ENCODE peak calls at places on chromosome 9, in eight cellular contexts. N, W, M, G, H, V, A and D are unnamed samples.

GRCh38 chr9:5951686-5952211 is 61.1 kb downstream of the MLANA start:
- DNase-seq in A (peak), H (no peak), M (no peak), G (no peak), V (no peak), W (peak), N (no peak), D (no peak)

GRCh38 chr9:72539824-72540347 is 18.5 kb downstream of the TMC1 start:
- DNase-seq in N (peak), H (no peak), W (no peak), A (no peak), G (no peak), M (no peak), V (no peak), D (no peak)

GRCh38 chr9:16551692-16552091 is 318.8 kb downstream of the BNC2 start:
- DNase-seq in A (no peak), N (no peak), M (no peak), G (no peak), H (no peak), V (no peak), W (no peak), D (no peak)

GRCh38 chr9:8262625-8263622 is 463.3 kb upstream of the DMAC1 start:
- DNase-seq in W (no peak), N (no peak), A (peak), H (no peak), M (no peak), V (no peak), G (no peak), D (no peak)

GRCh38 chr9:124743686-124744348 is 27.3 kb downstream of the NR6A1 start:
- DNase-seq in W (no peak), V (no peak), A (no peak), N (no peak), G (no peak), M (no peak), H (no peak), D (no peak)

GRCh38 chr9:111926421-111926875 is 29.8 kb downstream of the UGCG start:
- DNase-seq in W (peak), G (peak), M (peak), A (peak), H (peak), V (peak), N (no peak), D (peak)

GRCh38 chr9:70566066-70566465 is 151.6 kb upstream of the KLF9 start:
- DNase-seq in M (no peak), A (no peak), G (no peak), H (no peak), N (no peak), W (no peak), V (no peak), D (peak)

GRCh38 chr9:113255431-113255830 is 19.9 kb downstream of the CDC26 start:
- DNase-seq in W (no peak), V (no peak), N (no peak), M (no peak), A (no peak), G (no peak), H (no peak), D (no peak)

GRCh38 chr9:134426436-134426835 is 100.2 kb downstream of the RXRA start:
- DNase-seq in G (no peak), A (no peak), V (no peak), W (no peak), M (no peak), N (no peak), H (no peak), D (no peak)

GRCh38 chr9:101400120-101400519 is 1.5 kb downstream of the ZNF189 start:
- DNase-seq in A (peak), G (no peak), W (peak), N (no peak), M (no peak), V (no peak), H (no peak), D (no peak)

GRCh38 chr9:118059520-118060278 is 355.5 kb downstream of the TLR4 start:
- DNase-seq in H (no peak), W (peak), N (peak), A (peak), V (no peak), G (no peak), M (peak), D (peak)

GRCh38 chr9:131530930-131531832 is at the start of gene UCK1:
- DNase-seq in W (peak), N (peak), V (peak), A (peak), M (peak), G (peak), H (peak), D (peak)

GRCh38 chr9:131529597-131530545 is 1.2 kb downstream of the UCK1 start:
- DNase-seq in W (no peak), M (no peak), V (no peak), H (no peak), G (no peak), N (no peak), A (no peak), D (no peak)

GRCh38 chr9:131528886-131529505 is 2.1 kb downstream of the UCK1 start:
- DNase-seq in M (no peak), N (no peak), G (no peak), V (no peak), W (no peak), H (no peak), A (no peak), D (no peak)

GRCh38 chr9:131528186-131528585 is 2.9 kb downstream of the UCK1 start:
- DNase-seq in N (no peak), V (no peak), G (no peak), A (no peak), W (no peak), M (no peak), H (no peak), D (no peak)

GRCh38 chr9:131530546-131530929 is 525 bp downstream of the UCK1 start:
- DNase-seq in A (peak), H (no peak), M (no peak), N (peak), G (peak), V (peak), W (peak), D (peak)
- TF ChIP-seq CTCF in A (peak), H (peak), M (no peak), N (no peak), G (no peak), V (no peak), W (peak), D (peak)

DNA sequence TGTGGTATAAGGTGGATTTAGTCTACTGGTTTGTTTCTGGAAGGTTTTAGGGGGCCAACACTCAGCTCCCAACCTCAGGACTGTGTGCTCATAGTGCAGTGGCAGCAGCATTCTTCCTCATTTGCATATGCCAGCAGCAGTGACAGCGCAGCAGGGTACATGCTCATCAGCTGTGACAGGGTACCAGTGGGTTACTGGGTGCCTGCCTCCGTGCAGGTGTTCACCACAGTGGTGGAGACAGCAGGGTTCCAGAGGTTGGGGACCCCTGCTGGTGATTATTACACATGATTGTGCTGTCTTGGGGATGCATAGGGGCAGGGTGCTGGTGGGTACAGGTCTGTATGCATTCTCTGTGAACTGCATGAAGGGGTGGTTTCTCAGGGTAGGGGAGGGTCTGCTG is 45.5 kb upstream of the IFNE start:
- DNase-seq in W (no peak), H (no peak), N (no peak), A (no peak), V (no peak), G (peak), M (no peak), D (no peak)
- TF ChIP-seq CTCF in W (peak), H (no peak), N (no peak), A (peak), V (no peak), G (no peak), M (no peak), D (no peak)

DNA sequence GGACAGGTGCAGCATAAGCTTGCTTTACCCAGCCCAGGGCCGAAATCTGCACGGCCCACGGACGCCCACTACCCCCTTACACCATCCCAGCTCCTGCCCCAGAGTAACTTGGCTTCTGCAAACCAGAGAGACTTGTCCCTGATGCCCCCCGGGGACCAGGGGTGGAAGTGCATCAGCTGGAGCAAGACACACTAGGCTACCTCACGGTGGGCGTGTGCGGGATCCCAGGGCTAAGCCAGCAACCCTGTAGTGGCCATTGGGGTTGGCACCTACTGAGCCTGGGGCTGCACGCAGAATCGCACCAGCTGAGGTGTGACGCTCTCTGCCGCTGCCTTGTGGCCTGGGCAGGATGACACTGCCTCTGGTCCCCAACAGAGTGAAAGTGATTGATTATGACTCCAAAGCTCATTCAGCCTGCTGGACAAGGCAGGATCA is 6.1 kb upstream of the ZNF79 start:
- DNase-seq in A (no peak), G (peak), W (no peak), M (no peak), H (no peak), V (no peak), N (peak), D (peak)
- TF ChIP-seq CTCF in A (peak), G (no peak), W (peak), M (no peak), H (peak), V (no peak), N (peak), D (peak)

DNA sequence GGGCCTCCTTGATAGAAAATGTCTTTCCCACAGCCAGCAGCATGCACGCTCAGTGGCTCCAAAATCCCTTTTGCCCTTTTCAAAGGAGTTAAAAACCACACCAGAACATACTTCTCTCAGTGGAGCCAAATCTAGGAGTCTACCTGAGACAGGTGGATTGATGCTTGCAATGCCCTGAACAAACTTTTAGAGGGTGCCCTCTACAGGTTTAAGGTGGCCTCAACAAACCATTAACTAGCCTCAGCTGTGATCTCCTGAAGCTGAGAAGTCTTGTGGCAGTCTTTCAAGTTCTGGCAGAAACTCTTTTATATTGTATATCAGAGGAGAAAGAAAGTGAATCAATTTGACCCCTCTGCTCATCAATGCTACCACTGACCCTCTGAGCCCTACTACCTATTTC is 125.4 kb downstream of the MED27 start:
- DNase-seq in G (no peak), M (no peak), H (no peak), V (no peak), A (no peak), N (no peak), W (no peak), D (no peak)
- TF ChIP-seq CTCF in G (no peak), M (no peak), H (no peak), V (no peak), A (no peak), N (peak), W (peak), D (no peak)

GRCh38 chr9:104808030-104808614 is 44.2 kb downstream of the NIPSNAP3B start:
- DNase-seq in A (peak), H (no peak), W (no peak), V (no peak), M (peak), G (no peak), N (no peak), D (peak)
- TF ChIP-seq CTCF in A (peak), H (no peak), W (peak), V (no peak), M (peak), G (no peak), N (no peak), D (no peak)

GRCh38 chr9:130837644-130838043 is 2.6 kb downstream of the ABL1 start:
- DNase-seq in W (no peak), A (no peak), H (no peak), N (no peak), V (no peak), G (no peak), M (no peak), D (no peak)

GRCh38 chr9:130834371-130835311 is at the start of gene ABL1:
- DNase-seq in G (peak), A (peak), W (peak), M (peak), H (peak), N (peak), V (peak), D (peak)

GRCh38 chr9:130837002-130837511 is 2.0 kb downstream of the ABL1 start:
- DNase-seq in W (no peak), H (no peak), M (peak), N (no peak), A (peak), V (no peak), G (no peak), D (no peak)

GRCh38 chr9:130833324-130833990 is 1.6 kb upstream of the ABL1 start:
- DNase-seq in H (no peak), A (peak), M (no peak), N (no peak), V (no peak), G (no peak), W (no peak), D (no peak)

DNA sequence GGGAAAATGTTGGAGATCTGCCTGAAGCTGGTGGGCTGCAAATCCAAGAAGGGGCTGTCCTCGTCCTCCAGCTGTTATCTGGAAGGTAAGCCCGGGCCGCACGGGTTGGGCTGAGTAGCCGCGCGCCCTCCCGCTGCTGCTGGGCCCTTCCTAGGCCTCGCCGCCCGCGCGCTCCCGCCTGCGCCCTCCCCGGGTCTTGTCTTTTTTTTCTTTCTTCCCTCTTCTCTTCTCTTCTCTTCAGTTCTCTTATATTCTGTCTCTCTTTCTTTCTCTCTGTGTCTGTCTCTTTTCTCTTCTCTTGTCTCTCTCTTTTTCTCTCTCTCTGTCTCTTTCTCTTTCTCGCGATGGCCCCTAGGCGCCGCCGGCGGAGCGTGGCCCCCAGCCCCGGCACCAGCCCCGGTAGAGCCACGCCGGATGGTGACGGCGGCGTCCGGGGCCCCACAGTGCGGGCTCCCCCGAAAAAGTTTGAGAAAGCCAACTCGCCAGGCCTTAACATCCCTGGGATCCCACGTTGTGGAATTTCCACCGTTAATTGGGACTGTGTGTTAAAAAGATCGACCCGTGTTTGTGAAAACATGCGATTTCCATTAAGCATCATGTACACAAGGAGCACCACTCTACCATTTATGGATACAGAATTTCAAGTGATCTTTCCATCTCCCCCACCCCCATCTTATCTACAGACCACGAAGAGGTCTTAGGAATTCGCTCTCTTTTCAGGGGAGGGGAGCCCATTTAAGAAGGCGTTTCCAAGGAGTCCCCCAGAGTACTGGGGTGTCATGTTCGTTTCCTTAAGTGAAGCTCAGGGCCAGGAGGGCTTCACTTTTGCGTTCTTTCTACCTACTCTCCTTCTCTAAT is 616 bp downstream of the ABL1 start:
- DNase-seq in G (peak), M (no peak), V (no peak), W (no peak), A (peak), H (no peak), N (peak), D (peak)
- TF ChIP-seq CTCF in G (peak), M (no peak), V (no peak), W (no peak), A (no peak), H (no peak), N (no peak), D (no peak)

GRCh38 chr9:105413486-105414068 is 34.3 kb upstream of the FSD1L start:
- DNase-seq in H (no peak), V (no peak), A (peak), W (peak), G (no peak), N (no peak), M (no peak), D (no peak)
- TF ChIP-seq CTCF in H (no peak), V (no peak), A (peak), W (peak), G (no peak), N (no peak), M (peak), D (no peak)